ENCODE peak calls at places on chromosomes 3 and 15, in eight cellular contexts. C, H, J, M, G, B, D and Y are unnamed samples.

GRCh38 chr15:77706482-77707244 is 74.0 kb upstream of the LINGO1 start:
- DNase-seq in D (no peak), J (no peak), H (no peak), C (no peak), G (no peak), M (no peak), B (no peak), Y (no peak)

GRCh38 chr3:81778678-81779182 is 17.3 kb upstream of the GBE1 start:
- DNase-seq in M (no peak), B (no peak), H (no peak), D (no peak), J (no peak), G (no peak), C (no peak), Y (no peak)

GRCh38 chr15:64847876-64848716 is 6.4 kb downstream of the PLEKHO2 start:
- DNase-seq in D (no peak), M (no peak), J (no peak), C (no peak), G (no peak), B (no peak), H (no peak), Y (no peak)

GRCh38 chr3:113057117-113057516 is 66.3 kb downstream of the GTPBP8 start:
- DNase-seq in M (no peak), G (no peak), J (no peak), D (no peak), B (no peak), H (no peak), C (no peak), Y (no peak)

GRCh38 chr3:196287405-196288140 is at the start of gene PCYT1A:
- DNase-seq in B (peak; percentile 90), J (peak; percentile 93), G (peak; percentile 81), D (peak; percentile 93), H (peak; percentile 82), M (peak; percentile 61), C (peak; percentile 58), Y (peak; percentile 94)

GRCh38 chr3:51500632-51501131 is 867 bp upstream of the DCAF1 start:
- DNase-seq in B (peak; percentile 54), C (no peak), H (peak; percentile 54), G (no peak), D (peak; percentile 50), M (no peak), J (no peak), Y (peak; percentile 68)

GRCh38 chr15:98292442-98293240 is 332.1 kb downstream of the ARRDC4 start:
- DNase-seq in H (no peak), C (no peak), G (no peak), D (peak; percentile 44), J (peak; percentile 56), B (peak; percentile 65), M (no peak), Y (no peak)

GRCh38 chr3:109952924-109953323 is 615.6 kb upstream of the DPPA4 start:
- DNase-seq in B (no peak), D (no peak), G (no peak), H (no peak), M (no peak), C (no peak), J (no peak), Y (no peak)

GRCh38 chr3:58170376-58170775 is 40.4 kb downstream of the DNASE1L3 start:
- DNase-seq in D (no peak), B (no peak), G (no peak), H (no peak), M (no peak), C (no peak), J (no peak), Y (no peak)

GRCh38 chr3:194973366-194974000 is 287.8 kb downstream of the FAM43A start:
- DNase-seq in D (no peak), H (no peak), C (no peak), B (no peak), M (no peak), G (no peak), J (no peak), Y (no peak)

GRCh38 chr15:31088672-31089360 is 12.7 kb downstream of the TRPM1 start:
- DNase-seq in C (no peak), B (no peak), M (no peak), D (no peak), J (no peak), H (no peak), G (no peak), Y (no peak)

GRCh38 chr15:71296032-71296686 is 180.9 kb downstream of the THSD4 start:
- DNase-seq in G (no peak), H (no peak), C (no peak), M (no peak), B (peak; percentile 67), J (peak; percentile 94), D (no peak), Y (no peak)

GRCh38 chr15:58136731-58137130 is 1.4 kb upstream of the AQP9 start:
- DNase-seq in D (no peak), H (no peak), G (no peak), C (no peak), M (no peak), J (no peak), B (no peak), Y (no peak)

GRCh38 chr3:43389388-43390254 is 103.3 kb downstream of the SNRK start:
- DNase-seq in D (peak; percentile 61), G (no peak), C (peak; percentile 60), B (no peak), H (no peak), J (no peak), M (peak; percentile 68), Y (no peak)

GRCh38 chr3:38000242-38000916 is 9.8 kb downstream of the VILL start:
- DNase-seq in M (no peak), C (no peak), H (no peak), D (no peak), G (no peak), J (no peak), B (peak; percentile 18), Y (peak; percentile 15)